ENCODE peak calls at places on chromosomes 7 and 10, in five cellular contexts. O is activated CD4-positive, CD25-positive, alpha-beta regulatory T cell; S is sciatic nerve; I is thoracic aorta; G is stimulated activated CD4-positive, alpha-beta T cell treated with anti-CD3 and anti-CD28 coated beads, Interleukin-12 subunit alpha, Interleukin-12 subunit beta, amount 100 ng/mL, for 48 hours. Q is an unnamed sample.

GRCh38 chr7:34260282-34260681 is 354.9 kb downstream of the BMPER start:
- DNase-seq in O (no peak), S (no peak), I (no peak), G (no peak), Q (no peak)

GRCh38 chr7:111987115-111987826 is 218.9 kb downstream of the DOCK4 start:
- DNase-seq in O (no peak), S (no peak), I (no peak), G (no peak), Q (no peak)

GRCh38 chr7:104135760-104136558 is 71.9 kb downstream of the ORC5 start:
- DNase-seq in O (no peak), S (no peak), I (no peak), G (no peak), Q (no peak)

GRCh38 chr7:8442814-8443304 is 9.4 kb downstream of the NXPH1 start:
- DNase-seq in O (no peak), S (peak; percentile 65), I (no peak), G (peak; percentile 43), Q (no peak)

GRCh38 chr7:47543056-47543455 is 38.9 kb downstream of the TNS3 start:
- DNase-seq in O (no peak), S (no peak), I (no peak), G (no peak), Q (no peak)

GRCh38 chr7:155147172-155147571 is 77.0 kb downstream of the HTR5A start:
- DNase-seq in O (no peak), S (no peak), I (no peak), G (no peak), Q (no peak)

GRCh38 chr10:87059401-87059800 is 35.2 kb downstream of the GLUD1 start:
- DNase-seq in O (no peak), S (no peak), I (no peak), G (no peak), Q (no peak)

GRCh38 chr7:146647444-146647843 is 530.8 kb downstream of the CNTNAP2 start:
- DNase-seq in O (no peak), S (no peak), I (no peak), G (no peak), Q (no peak)

GRCh38 chr7:32030904-32031692 is 39.1 kb downstream of the PDE1C start:
- DNase-seq in O (no peak), S (no peak), I (no peak), G (no peak), Q (no peak)

GRCh38 chr7:132251327-132251659 is 325.0 kb downstream of the PLXNA4 start:
- DNase-seq in O (no peak), S (peak; percentile 69), I (peak; percentile 51), G (no peak), Q (no peak)

GRCh38 chr7:114048386-114049235 is 129.8 kb upstream of the PPP1R3A start:
- DNase-seq in O (no peak), S (no peak), I (no peak), G (no peak), Q (no peak)

GRCh38 chr10:11295492-11295891 is 277.8 kb downstream of the CELF2 start:
- DNase-seq in O (no peak), S (no peak), I (no peak), G (no peak), Q (no peak)

GRCh38 chr10:369441-370221 is 234.4 kb downstream of the ZMYND11 start:
- DNase-seq in O (no peak), S (no peak), I (no peak), G (no peak), Q (no peak)

GRCh38 chr7:127886248-127886647 is 145.0 kb downstream of the LRRC4 start:
- DNase-seq in O (no peak), S (no peak), I (no peak), G (no peak), Q (no peak)

GRCh38 chr10:73229567-73229966 is 17.5 kb downstream of the DNAJC9 start:
- DNase-seq in O (no peak), S (no peak), I (no peak), G (no peak), Q (no peak)

GRCh38 chr10:75476569-75476968 is 45.1 kb downstream of the LRMDA start:
- DNase-seq in O (no peak), S (no peak), I (no peak), G (no peak), Q (no peak)

GRCh38 chr10:52779541-52780390 is 7.2 kb upstream of the MBL2 start:
- DNase-seq in O (no peak), S (peak; percentile 77), I (no peak), G (peak; percentile 26), Q (no peak)

GRCh38 chr7:137879357-137880158 is 32.8 kb upstream of the DGKI start:
- DNase-seq in O (no peak), S (no peak), I (no peak), G (no peak), Q (no peak)

GRCh38 chr10:32684291-32684690 is 238.4 kb downstream of the CCDC7 start:
- DNase-seq in O (no peak), S (no peak), I (no peak), G (no peak), Q (no peak)

GRCh38 chr10:36178616-36179015 is 536.5 kb upstream of the FZD8 start:
- DNase-seq in O (no peak), S (no peak), I (no peak), G (no peak), Q (no peak)

GRCh38 chr7:122515404-122515803 is 183.5 kb downstream of the RNF133 start:
- DNase-seq in O (no peak), S (no peak), I (no peak), G (no peak), Q (no peak)

Q was measured in naive thymus-derived CD8-positive, alpha-beta T cell.